ENCODE peak calls at places on chromosomes 6 and 20, in ten cellular contexts. P, Z, M, C, B, H, A, E, T and I are unnamed samples.
A peak's percentile ranks its signal among the peaks of the same experiment; 100 is the strongest.

GRCh38 chr6:104305206-104305605 is 554.5 kb downstream of the HACE1 start:
- DNase-seq in P (no peak), Z (no peak), M (no peak), C (no peak), B (no peak), H (no peak), A (no peak), E (no peak), T (no peak), I (no peak)

GRCh38 chr6:37676071-37676470 is 21.6 kb downstream of the MDGA1 start:
- DNase-seq in P (no peak), Z (no peak), M (no peak), C (no peak), B (no peak), H (no peak), A (no peak), E (no peak), T (no peak), I (no peak)

GRCh38 chr20:35539756-35540212 is 2.1 kb upstream of the ERGIC3 start:
- DNase-seq in P (no peak), Z (no peak), M (peak; percentile 91), C (peak; percentile 69), B (no peak), H (peak; percentile 97), A (no peak), E (peak; percentile 95), T (no peak), I (no peak)

GRCh38 chr20:42530855-42531674 is 658.6 kb downstream of the PTPRT start:
- DNase-seq in P (no peak), Z (peak; percentile 54), M (no peak), C (no peak), B (no peak), H (peak; percentile 35), A (no peak), E (peak; percentile 13), T (no peak), I (no peak)

GRCh38 chr20:50141811-50142561 is 11.5 kb downstream of the PEDS1 start:
- DNase-seq in P (no peak), Z (no peak), M (no peak), C (no peak), B (no peak), H (no peak), A (peak; percentile 90), E (no peak), T (no peak), I (no peak)

GRCh38 chr6:111982681-111983080 is 71.2 kb upstream of the CCN6 start:
- DNase-seq in P (no peak), Z (no peak), M (no peak), C (no peak), B (no peak), H (no peak), A (no peak), E (no peak), T (no peak), I (peak; percentile 57)

GRCh38 chr20:15654208-15654649 is 919.0 kb downstream of the KIF16B start:
- DNase-seq in P (peak; percentile 6), Z (peak; percentile 24), M (peak; percentile 45), C (peak; percentile 32), B (no peak), H (peak; percentile 68), A (peak; percentile 63), E (peak; percentile 92), T (no peak), I (no peak)

GRCh38 chr20:35697696-35698297 is 1.4 kb downstream of the NFS1 start:
- DNase-seq in P (no peak), Z (no peak), M (peak; percentile 15), C (no peak), B (peak; percentile 35), H (peak; percentile 58), A (no peak), E (no peak), T (no peak), I (no peak)

GRCh38 chr6:136775548-136775947 is 16.7 kb downstream of the MAP3K5 start:
- DNase-seq in P (no peak), Z (no peak), M (no peak), C (no peak), B (no peak), H (no peak), A (no peak), E (no peak), T (no peak), I (no peak)

GRCh38 chr20:51906049-51906448 is 103.7 kb upstream of the SALL4 start:
- DNase-seq in P (no peak), Z (no peak), M (no peak), C (no peak), B (no peak), H (no peak), A (no peak), E (no peak), T (no peak), I (no peak)

GRCh38 chr6:164911873-164912580 is 397.4 kb downstream of the C6orf118 start:
- DNase-seq in P (no peak), Z (no peak), M (no peak), C (no peak), B (no peak), H (no peak), A (no peak), E (no peak), T (no peak), I (no peak)

GRCh38 chr20:4812216-4812615 is 90.5 kb downstream of the PRND start:
- DNase-seq in P (no peak), Z (no peak), M (no peak), C (no peak), B (no peak), H (no peak), A (no peak), E (no peak), T (no peak), I (no peak)

GRCh38 chr6:40504274-40504673 is 82.9 kb downstream of the LRFN2 start:
- DNase-seq in P (peak; percentile 15), Z (no peak), M (no peak), C (no peak), B (no peak), H (no peak), A (no peak), E (no peak), T (no peak), I (no peak)

DNA sequence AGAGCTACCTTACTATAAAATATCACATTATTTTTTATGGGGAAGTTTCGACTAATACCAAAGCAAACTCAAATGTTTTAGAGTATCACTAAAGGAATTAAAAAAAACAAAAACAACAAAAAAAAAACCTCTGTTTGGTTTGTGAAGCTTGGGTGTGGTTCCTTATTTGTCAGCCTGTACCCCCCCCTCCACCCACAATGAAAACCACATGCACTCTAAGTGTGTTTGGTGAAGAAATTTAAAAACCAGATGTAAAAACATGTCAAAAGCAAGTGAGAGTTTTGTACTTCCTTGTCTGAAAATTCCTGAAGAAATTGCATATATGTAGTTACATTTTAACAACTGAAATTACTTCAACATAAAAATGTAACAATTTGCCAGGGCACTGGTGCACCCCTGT is 3.1 kb downstream of the STK38 start:
- DNase-seq in P (no peak), Z (no peak), M (no peak), C (peak; percentile 38), B (no peak), H (no peak), A (no peak), E (no peak), T (no peak), I (no peak)
- H3K4me3 ChIP-seq in P (no peak overlapping the region), Z (no peak overlapping the region), M (no peak overlapping the region), C (no peak overlapping the region), B (no peak overlapping the region), H (no peak overlapping the region), A (no peak overlapping the region), E (no peak overlapping the region), T (peak overlapping the region; percentile 64), I (peak overlapping the region; percentile 16)

GRCh38 chr6:149931501-149931900 is 8.6 kb upstream of the RAET1G start:
- DNase-seq in P (no peak), Z (no peak), M (no peak), C (no peak), B (no peak), H (no peak), A (no peak), E (no peak), T (no peak), I (no peak)

GRCh38 chr6:149935246-149935645 is 6.6 kb upstream of the ULBP2 start:
- DNase-seq in P (no peak), Z (no peak), M (no peak), C (no peak), B (no peak), H (no peak), A (no peak), E (no peak), T (no peak), I (no peak)

GRCh38 chr6:149933461-149933860 is 8.4 kb upstream of the ULBP2 start:
- DNase-seq in P (no peak), Z (no peak), M (no peak), C (no peak), B (no peak), H (no peak), A (no peak), E (no peak), T (no peak), I (no peak)

GRCh38 chr6:149934249-149935156 is 7.3 kb upstream of the ULBP2 start:
- DNase-seq in P (peak; percentile 76), Z (peak; percentile 57), M (peak; percentile 73), C (peak; percentile 75), B (no peak), H (peak; percentile 64), A (peak; percentile 74), E (peak; percentile 81), T (no peak), I (peak; percentile 43)

DNA sequence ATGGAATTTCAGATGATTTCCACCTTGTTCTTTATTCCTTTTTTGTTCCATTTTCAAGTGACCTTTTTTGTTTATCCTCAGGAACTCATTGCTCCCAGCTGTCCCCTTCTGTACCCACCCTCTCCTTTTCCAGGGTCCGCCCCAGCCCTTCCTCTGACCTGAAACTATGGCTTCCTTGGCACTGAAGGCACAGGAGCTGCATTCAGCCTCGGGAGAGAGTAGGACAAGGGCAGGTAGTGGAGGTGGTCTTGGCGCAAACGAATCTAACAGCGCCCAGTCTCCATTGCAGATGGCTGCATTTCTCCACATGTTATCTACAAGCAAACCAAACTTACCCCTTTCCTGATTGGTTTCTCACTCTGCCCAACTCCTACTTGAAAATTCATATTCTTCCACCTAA is 8.8 kb upstream of the ULBP2 start:
- DNase-seq in P (no peak), Z (no peak), M (no peak), C (no peak), B (no peak), H (no peak), A (no peak), E (no peak), T (no peak), I (no peak)
- H3K4me1 ChIP-seq in P (no peaks in the 10 kb centered on the region), Z (no peaks in the 10 kb centered on the region), M (no peaks in the 10 kb centered on the region), C (peaks cover under 1% of the 10 kb centered on the region), B (no peaks in the 10 kb centered on the region), H (no peaks in the 10 kb centered on the region), A (no peaks in the 10 kb centered on the region), E (no peaks in the 10 kb centered on the region), T (peaks cover under 1% of the 10 kb centered on the region), I (no peaks in the 10 kb centered on the region)

GRCh38 chr6:99979953-99980352 is 14.1 kb downstream of the MCHR2 start:
- DNase-seq in P (no peak), Z (no peak), M (no peak), C (no peak), B (no peak), H (no peak), A (no peak), E (no peak), T (no peak), I (no peak)

GRCh38 chr6:99980741-99981140 is 13.3 kb downstream of the MCHR2 start:
- DNase-seq in P (no peak), Z (no peak), M (no peak), C (no peak), B (no peak), H (no peak), A (no peak), E (no peak), T (no peak), I (no peak)
- TF ChIP-seq POLR2AphosphoS5 in P (no peak), Z (no peak), M (no peak), C (no peak), B (no peak), H (no peak), A (no peak), E (no peak), T (no peak), I (no peak)

GRCh38 chr20:29689411-29690225 is 1567.8 kb upstream of the DEFB115 start:
- DNase-seq in P (no peak), Z (peak; percentile 82), M (no peak), C (no peak), B (peak; percentile 62), H (no peak), A (no peak), E (no peak), T (no peak), I (no peak)
- H3K4me3 ChIP-seq in P (no peak overlapping the region), Z (peak overlapping the region; percentile 43), M (no peak overlapping the region), C (no peak overlapping the region), B (no peak overlapping the region), H (no peak overlapping the region), A (no peak overlapping the region), E (no peak overlapping the region), T (peak overlapping the region; percentile 23), I (peak overlapping the region; percentile 18)